ENCODE peak calls at places on chromosome 20, in nine cellular contexts. Y, I, U, L, P, X, G, Z and C are unnamed samples.

GRCh38 chr20:54219751-54220426 is 12.0 kb downstream of the PFDN4 start:
- DNase-seq in Y (peak; percentile 61), I (no peak), U (no peak), L (no peak), P (no peak), X (no peak), G (no peak), Z (peak; percentile 58), C (no peak)

GRCh38 chr20:50475879-50476292 is 34.3 kb upstream of the PTPN1 start:
- DNase-seq in Y (peak; percentile 83), I (peak; percentile 66), U (no peak), L (peak; percentile 63), P (no peak), X (no peak), G (no peak), Z (no peak), C (peak; percentile 23)

GRCh38 chr20:42530855-42531674 is 658.6 kb downstream of the PTPRT start:
- DNase-seq in Y (peak; percentile 35), I (no peak), U (no peak), L (no peak), P (no peak), X (no peak), G (no peak), Z (peak; percentile 53), C (no peak)

GRCh38 chr20:2379511-2380229 is 1.0 kb upstream of the TGM6 start:
- DNase-seq in Y (no peak), I (no peak), U (no peak), L (no peak), P (no peak), X (no peak), G (no peak), Z (no peak), C (no peak)

GRCh38 chr20:64177420-64177783 is 13.2 kb downstream of the MYT1 start:
- DNase-seq in Y (no peak), I (no peak), U (no peak), L (no peak), P (no peak), X (no peak), G (peak; percentile 72), Z (no peak), C (no peak)

GRCh38 chr20:39049684-39050554 is 87.8 kb downstream of the DHX35 start:
- DNase-seq in Y (peak; percentile 75), I (peak; percentile 88), U (peak; percentile 72), L (peak; percentile 89), P (peak; percentile 85), X (no peak), G (peak; percentile 87), Z (peak; percentile 97), C (peak; percentile 75)

GRCh38 chr20:9794831-9795230 is 44.0 kb downstream of the PAK5 start:
- DNase-seq in Y (no peak), I (no peak), U (no peak), L (no peak), P (no peak), X (no peak), G (no peak), Z (no peak), C (no peak)

GRCh38 chr20:21104466-21104761 is 1.7 kb downstream of the LINC00237 start:
- DNase-seq in Y (no peak), I (no peak), U (no peak), L (no peak), P (no peak), X (no peak), G (no peak), Z (no peak), C (no peak)

GRCh38 chr20:64116016-64116415 is 8.7 kb upstream of the NPBWR2 start:
- DNase-seq in Y (no peak), I (no peak), U (no peak), L (peak; percentile 37), P (no peak), X (no peak), G (peak; percentile 80), Z (peak; percentile 3), C (no peak)

GRCh38 chr20:23541330-23541729 is 27.0 kb downstream of the CST9L start:
- DNase-seq in Y (peak; percentile 43), I (no peak), U (no peak), L (no peak), P (no peak), X (no peak), G (no peak), Z (no peak), C (no peak)

GRCh38 chr20:46683068-46683477 is 6.2 kb downstream of the TP53RK start:
- DNase-seq in Y (no peak), I (no peak), U (no peak), L (no peak), P (no peak), X (no peak), G (no peak), Z (no peak), C (no peak)

GRCh38 chr20:46680684-46681031 is 8.6 kb downstream of the TP53RK start:
- DNase-seq in Y (no peak), I (no peak), U (no peak), L (no peak), P (no peak), X (no peak), G (no peak), Z (no peak), C (no peak)

GRCh38 chr20:46683620-46683938 is 5.7 kb downstream of the TP53RK start:
- DNase-seq in Y (no peak), I (no peak), U (no peak), L (no peak), P (no peak), X (no peak), G (no peak), Z (no peak), C (no peak)

GRCh38 chr20:46681032-46681854 is 8.0 kb downstream of the TP53RK start:
- DNase-seq in Y (peak; percentile 82), I (peak; percentile 48), U (peak; percentile 49), L (no peak), P (peak; percentile 63), X (no peak), G (no peak), Z (peak; percentile 88), C (peak; percentile 74)

GRCh38 chr20:46682063-46682821 is 7.0 kb downstream of the TP53RK start:
- DNase-seq in Y (no peak), I (no peak), U (no peak), L (no peak), P (no peak), X (no peak), G (no peak), Z (no peak), C (no peak)
- H3K4me3 ChIP-seq in Y (no peak overlapping the region), I (no peak overlapping the region), U (no peak overlapping the region), L (no peak overlapping the region), P (no peak overlapping the region), X (no peak overlapping the region), G (no peak overlapping the region), Z (no peak overlapping the region), C (no peak overlapping the region)

GRCh38 chr20:49186535-49187329 is 1.4 kb downstream of the STAU1 start:
- DNase-seq in Y (peak; percentile 62), I (peak; percentile 58), U (peak; percentile 52), L (peak; percentile 68), P (peak; percentile 13), X (peak; percentile 94), G (peak; percentile 85), Z (peak; percentile 71), C (peak; percentile 71)

GRCh38 chr20:49183444-49183843 is 4.7 kb downstream of the STAU1 start:
- DNase-seq in Y (no peak), I (no peak), U (no peak), L (no peak), P (no peak), X (no peak), G (no peak), Z (no peak), C (no peak)

GRCh38 chr20:49184691-49185070 is 3.5 kb downstream of the STAU1 start:
- DNase-seq in Y (no peak), I (no peak), U (no peak), L (no peak), P (no peak), X (no peak), G (no peak), Z (no peak), C (no peak)

GRCh38 chr20:49187330-49188100 is 619 bp downstream of the STAU1 start:
- DNase-seq in Y (no peak), I (no peak), U (peak; percentile 5), L (no peak), P (no peak), X (no peak), G (peak; percentile 76), Z (peak; percentile 42), C (peak; percentile 64)

GRCh38 chr20:49185071-49185757 is 2.9 kb downstream of the STAU1 start:
- DNase-seq in Y (peak; percentile 93), I (no peak), U (no peak), L (no peak), P (no peak), X (no peak), G (no peak), Z (no peak), C (no peak)
- H3K4me1 ChIP-seq in Y (peaks cover 57% of the 10 kb centered on the region), I (peaks cover 24% of the 10 kb centered on the region), U (peaks cover 49% of the 10 kb centered on the region), L (no peaks in the 10 kb centered on the region), P (peaks cover 6% of the 10 kb centered on the region), X (peaks cover 30% of the 10 kb centered on the region), G (peaks cover 26% of the 10 kb centered on the region), Z (peaks cover 27% of the 10 kb centered on the region), C (peaks cover 49% of the 10 kb centered on the region)

DNA sequence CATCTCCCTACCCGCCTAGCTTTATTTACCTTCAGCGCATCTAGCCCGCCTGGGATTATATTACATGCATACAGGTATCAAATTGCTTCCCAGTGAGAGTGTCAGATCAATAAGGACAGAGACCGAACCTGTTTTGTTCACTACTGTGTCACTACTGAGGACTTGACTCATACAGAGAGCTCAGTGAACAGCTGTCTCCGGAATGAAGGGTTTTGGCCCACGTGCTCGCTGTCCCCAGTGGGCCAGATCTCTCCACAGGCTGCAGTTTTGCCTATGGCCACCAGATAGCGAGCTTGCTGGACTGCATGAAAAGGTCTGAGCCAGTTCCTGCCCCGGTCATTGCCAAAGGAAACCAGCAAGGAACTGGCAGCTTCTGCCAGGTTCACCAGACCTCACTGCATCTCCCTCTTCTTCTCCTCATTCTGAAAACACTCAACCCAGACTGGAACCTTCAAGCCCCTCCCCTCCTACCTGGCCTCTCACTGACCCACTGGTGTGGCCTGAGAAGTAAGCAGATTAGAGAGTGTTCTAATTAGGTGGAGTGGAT is 150.8 kb downstream of the ZMYND8 start:
- DNase-seq in Y (peak; percentile 78), I (peak; percentile 75), U (no peak), L (no peak), P (peak; percentile 65), X (no peak), G (no peak), Z (peak; percentile 80), C (peak; percentile 71)
- TF ChIP-seq CTCF in Y (peak; percentile 80), I (peak; percentile 85), U (peak; percentile 63), L (no peak), P (peak; percentile 70), X (peak; percentile 34), G (peak; percentile 94), Z (peak; percentile 81), C (peak; percentile 34)

DNA sequence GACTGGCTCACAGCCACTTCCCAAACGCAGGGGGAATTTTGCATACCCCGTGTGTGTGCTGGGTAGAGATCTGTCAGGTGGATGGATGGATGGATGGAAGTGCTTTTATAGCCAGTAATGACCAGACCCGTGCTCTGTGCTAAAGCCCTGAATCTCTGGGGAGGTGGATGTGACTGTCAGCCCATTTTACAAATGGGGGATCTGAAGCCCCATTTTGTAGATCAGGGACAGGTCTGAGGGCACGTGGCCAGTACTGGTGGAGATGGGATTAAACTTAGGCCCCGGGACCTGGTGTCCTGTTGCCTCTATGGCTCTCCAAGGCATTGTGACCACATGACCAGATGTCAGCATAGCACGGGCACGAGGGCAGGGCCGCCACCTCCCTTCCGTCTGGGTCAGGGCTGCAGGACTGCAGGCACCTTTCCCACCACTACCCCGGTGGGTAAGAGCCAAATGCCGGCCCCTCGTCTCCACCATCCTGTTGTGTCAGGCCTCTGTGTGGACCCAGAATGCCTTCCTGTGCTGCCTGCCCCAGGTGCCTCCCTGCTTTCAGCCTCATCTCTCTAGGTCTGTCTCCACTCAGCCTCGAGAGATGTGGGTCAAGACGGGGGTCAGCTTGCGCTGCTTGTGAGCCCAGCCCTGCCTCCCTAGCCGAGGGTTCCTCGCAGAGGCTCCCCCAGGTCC is 38.4 kb upstream of the ZBP1 start:
- DNase-seq in Y (no peak), I (no peak), U (no peak), L (peak; percentile 24), P (no peak), X (no peak), G (peak; percentile 87), Z (no peak), C (no peak)
- H3K4me3 ChIP-seq in Y (no peak overlapping the region), I (no peak overlapping the region), U (peak overlapping the region; percentile 45), L (no peak overlapping the region), P (no peak overlapping the region), X (no peak overlapping the region), G (no peak overlapping the region), Z (no peak overlapping the region), C (no peak overlapping the region)